ENCODE peak calls at places on chromosomes 16 and 17, in four cellular contexts. B is GM12878, Q is H1, W is SK-N-SH. X is an unnamed sample.

GRCh38 chr16:67547423-67548264 is 14.7 kb upstream of the CTCF start:
- DNase-seq in B (no peak), Q (no peak), W (no peak), X (no peak)

GRCh38 chr17:15967706-15968399 is 22.9 kb downstream of the ADORA2B start:
- DNase-seq in B (no peak), Q (no peak), W (no peak), X (peak; percentile 44)

GRCh38 chr16:77273-77806 is 685 bp upstream of the MPG start:
- DNase-seq in B (no peak), Q (no peak), W (peak; percentile 86), X (peak; percentile 29)

GRCh38 chr17:49496183-49496865 is 1.2 kb downstream of the NGFR start:
- DNase-seq in B (no peak), Q (no peak), W (peak; percentile 96), X (no peak)

GRCh38 chr17:39014795-39015545 is 47.8 kb upstream of the FBXO47 start:
- DNase-seq in B (no peak), Q (no peak), W (no peak), X (no peak)

GRCh38 chr17:47690121-47690520 is 3.8 kb upstream of the TBKBP1 start:
- DNase-seq in B (no peak), Q (no peak), W (peak; percentile 23), X (no peak)

GRCh38 chr17:78826836-78827509 is 13.6 kb downstream of the USP36 start:
- DNase-seq in B (no peak), Q (no peak), W (no peak), X (no peak)

GRCh38 chr17:58156839-58157803 is 8.9 kb downstream of the OR4D1 start:
- DNase-seq in B (no peak), Q (no peak), W (peak; percentile 85), X (no peak)

GRCh38 chr16:57911711-57912110 is 59.2 kb downstream of the CNGB1 start:
- DNase-seq in B (no peak), Q (no peak), W (no peak), X (no peak)

GRCh38 chr16:56911771-56912541 is 20.0 kb upstream of the HERPUD1 start:
- DNase-seq in B (peak; percentile 72), Q (no peak), W (no peak), X (no peak)

GRCh38 chr17:78105101-78105500 is 23.5 kb downstream of the TMC6 start:
- DNase-seq in B (no peak), Q (no peak), W (no peak), X (no peak)

GRCh38 chr16:2046889-2047329 is 725 bp downstream of the NTHL1 start:
- DNase-seq in B (no peak), Q (no peak), W (no peak), X (no peak)

GRCh38 chr16:81556715-81557284 is 112.2 kb downstream of the CMIP start:
- DNase-seq in B (no peak), Q (no peak), W (no peak), X (no peak)

GRCh38 chr17:77055453-77055852 is 85.3 kb upstream of the SEC14L1 start:
- DNase-seq in B (no peak), Q (no peak), W (no peak), X (no peak)

GRCh38 chr17:11950771-11951519 is 46.3 kb downstream of the ZNF18 start:
- DNase-seq in B (no peak), Q (no peak), W (no peak), X (no peak)

GRCh38 chr17:2869604-2870003 is 73.4 kb downstream of the RAP1GAP2 start:
- DNase-seq in B (no peak), Q (no peak), W (no peak), X (no peak)
- TF ChIP-seq TCF12 in B (no peak), Q (no peak), W (no peak), X (no peak)

DNA sequence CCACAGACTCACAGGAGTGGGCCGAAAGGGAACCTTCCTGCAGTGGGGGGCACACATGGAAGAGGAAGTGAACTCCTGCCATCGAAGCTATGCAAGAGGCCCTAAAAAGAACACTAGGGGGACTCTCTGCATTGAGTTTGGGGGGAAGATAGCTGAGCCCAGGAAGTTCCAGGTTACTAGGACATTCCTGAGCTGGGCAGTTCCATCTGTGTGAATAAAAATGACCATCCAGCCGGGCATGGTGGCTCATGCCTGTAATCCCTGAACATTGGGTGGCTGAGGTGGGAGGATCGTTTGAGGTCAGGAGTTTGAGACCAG is 211.8 kb downstream of the ZNF423 start:
- DNase-seq in B (no peak), Q (no peak), W (no peak), X (no peak)
- TF ChIP-seq TCF12 in B (no peak), Q (no peak), W (no peak), X (no peak)

GRCh38 chr17:4739122-4740024 is at the start of the genes CXCL16 and ZMYND15:
- DNase-seq in B (no peak), Q (no peak), W (peak; percentile 79), X (no peak)
- TF ChIP-seq TCF12 in B (no peak), Q (no peak), W (no peak), X (peak; percentile 11)

GRCh38 chr17:42530952-42531454 is 5.0 kb upstream of the NAGLU start:
- DNase-seq in B (no peak), Q (no peak), W (no peak), X (peak; percentile 99)

GRCh38 chr17:42529054-42529453 is 7.0 kb upstream of the NAGLU start:
- DNase-seq in B (no peak), Q (no peak), W (no peak), X (no peak)

GRCh38 chr17:42535400-42536047 is 517 bp upstream of the NAGLU start:
- DNase-seq in B (no peak), Q (no peak), W (no peak), X (no peak)

GRCh38 chr17:42527932-42528331 is 8.1 kb upstream of the NAGLU start:
- DNase-seq in B (no peak), Q (no peak), W (no peak), X (peak; percentile 58)

GRCh38 chr17:42531455-42532354 is 4.3 kb upstream of the NAGLU start:
- DNase-seq in B (no peak), Q (no peak), W (peak; percentile 86), X (peak; percentile 70)
- TF ChIP-seq TCF12 in B (no peak), Q (no peak), W (no peak), X (no peak)

X was measured in HepG2.